ENCODE peak calls at places on chromosomes 12 and 14, in seven cellular contexts. Q is WERI-Rb-1, G is GM23338, F is RWPE1, B is heart left ventricle, R is tibial nerve, X is substantia nigra. I is an unnamed sample.

GRCh38 chr14:61764342-61765122 is 2.3 kb downstream of the SNAPC1 start:
- DNase-seq in Q (no peak), G (no peak), F (no peak), B (no peak), R (no peak), X (no peak), I (no peak)

GRCh38 chr14:23460960-23461359 is 8.5 kb upstream of the NGDN start:
- DNase-seq in Q (no peak), G (peak), F (no peak), B (no peak), R (no peak), X (no peak), I (no peak)

GRCh38 chr12:69685810-69686209 is 13.3 kb downstream of the BEST3 start:
- DNase-seq in Q (no peak), G (no peak), F (peak), B (no peak), R (no peak), X (no peak), I (no peak)

GRCh38 chr14:65206448-65207096 is 104.3 kb upstream of the MAX start:
- DNase-seq in Q (no peak), G (no peak), F (peak), B (no peak), R (no peak), X (no peak), I (no peak)

GRCh38 chr14:75401356-75401755 is 26.5 kb upstream of the JDP2 start:
- DNase-seq in Q (peak), G (peak), F (no peak), B (peak), R (peak), X (no peak), I (peak)

GRCh38 chr12:62458626-62459025 is 8.0 kb upstream of the MON2 start:
- DNase-seq in Q (no peak), G (no peak), F (no peak), B (no peak), R (no peak), X (no peak), I (no peak)

GRCh38 chr12:113933201-113933786 is 32.8 kb downstream of the RBM19 start:
- DNase-seq in Q (peak), G (peak), F (no peak), B (no peak), R (no peak), X (peak), I (no peak)

GRCh38 chr12:32921397-32921796 is 24.8 kb upstream of the PKP2 start:
- DNase-seq in Q (no peak), G (no peak), F (peak), B (no peak), R (no peak), X (no peak), I (no peak)

GRCh38 chr14:50544911-50545310 is 12.5 kb upstream of the MAP4K5 start:
- DNase-seq in Q (no peak), G (no peak), F (no peak), B (no peak), R (peak), X (no peak), I (peak)

GRCh38 chr12:95318071-95318545 is 100.5 kb downstream of the VEZT start:
- DNase-seq in Q (no peak), G (no peak), F (peak), B (no peak), R (no peak), X (no peak), I (no peak)

DNA sequence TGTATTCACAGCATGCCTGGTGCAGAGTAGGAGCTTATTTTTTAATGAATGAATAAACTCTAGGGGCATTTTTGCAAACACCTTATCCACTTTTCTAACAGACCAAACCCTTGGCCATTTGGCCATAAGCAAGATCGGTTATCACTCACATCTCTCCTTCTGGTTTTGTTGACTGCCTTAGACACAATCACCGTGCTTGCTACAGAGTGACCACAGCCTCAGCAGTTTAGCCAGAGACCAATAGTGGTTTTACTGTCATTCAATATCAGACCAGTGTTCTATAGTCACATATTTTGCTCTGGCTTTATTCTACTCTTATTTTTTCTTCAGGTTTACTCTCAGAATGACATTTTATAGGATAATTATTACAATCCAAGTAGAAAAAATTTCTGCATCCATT is 2.2 kb downstream of the KLRB1 start:
- DNase-seq in Q (no peak), G (no peak), F (no peak), B (no peak), R (no peak), X (no peak), I (no peak)
- H3K27ac ChIP-seq in Q (no peak), G (no peak), F (no peak), B (no peak), R (no peak), X (no peak), I (no peak)

GRCh38 chr14:53152627-53152908 is 555 bp downstream of the DDHD1 start:
- DNase-seq in Q (no peak), G (no peak), F (peak), B (no peak), R (no peak), X (peak), I (no peak)

GRCh38 chr14:53152909-53153701 is at the start of gene DDHD1:
- DNase-seq in Q (peak), G (peak), F (peak), B (peak), R (peak), X (peak), I (peak)

GRCh38 chr14:53153702-53154112 is 584 bp upstream of the DDHD1 start:
- DNase-seq in Q (no peak), G (no peak), F (no peak), B (no peak), R (no peak), X (no peak), I (no peak)

GRCh38 chr14:53151523-53151866 is 1.6 kb downstream of the DDHD1 start:
- DNase-seq in Q (no peak), G (no peak), F (no peak), B (no peak), R (no peak), X (no peak), I (no peak)

DNA sequence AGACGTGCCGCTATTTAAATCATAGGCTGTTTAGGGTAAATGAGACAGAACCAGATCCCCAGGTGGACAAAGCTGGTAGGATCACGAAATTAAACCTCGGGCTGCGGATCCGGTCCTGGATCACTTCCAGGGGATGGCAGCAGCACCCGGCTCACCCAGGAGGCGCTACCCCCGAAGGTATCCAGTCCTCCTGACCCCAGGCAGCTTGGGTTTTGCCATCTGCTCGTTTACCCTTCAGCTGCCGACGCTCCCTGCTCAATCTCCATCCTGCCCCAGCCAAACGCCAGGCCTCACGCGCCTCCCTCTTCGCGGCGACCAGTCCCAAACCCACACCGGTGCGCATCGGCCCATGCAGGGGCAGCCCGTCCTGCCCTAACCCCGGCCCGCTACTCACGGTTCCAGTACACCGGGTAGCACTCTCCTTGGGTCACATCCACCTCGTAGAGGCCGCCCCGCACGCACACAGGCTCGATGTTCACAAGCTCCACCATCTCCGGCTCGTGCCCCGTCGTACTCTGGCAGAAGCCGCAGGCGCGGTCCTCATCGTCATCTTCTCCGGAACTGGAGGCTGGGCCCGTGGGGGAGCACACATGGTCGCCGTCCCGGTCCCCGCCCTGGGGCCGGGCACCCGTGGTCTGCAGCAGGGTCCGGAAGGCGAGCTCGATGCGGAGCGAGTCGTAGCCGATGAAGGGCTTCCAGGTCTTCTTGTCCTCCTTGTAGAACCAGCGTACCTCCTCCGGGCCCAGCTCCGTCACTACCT is 1.1 kb downstream of the DDHD1 start:
- DNase-seq in Q (peak), G (peak), F (peak), B (peak), R (peak), X (peak), I (peak)
- H3K27ac ChIP-seq in Q (peak), G (no peak), F (peak), B (peak), R (peak), X (peak), I (peak)

GRCh38 chr12:57536597-57536942 is 10.4 kb downstream of the DCTN2 start:
- DNase-seq in Q (no peak), G (no peak), F (no peak), B (no peak), R (no peak), X (no peak), I (no peak)
- H3K27ac ChIP-seq in Q (no peak), G (no peak), F (no peak), B (no peak), R (no peak), X (no peak), I (no peak)

GRCh38 chr12:118055865-118056773 is 4.9 kb downstream of the WSB2 start:
- DNase-seq in Q (no peak), G (no peak), F (no peak), B (no peak), R (no peak), X (no peak), I (no peak)

GRCh38 chr12:118059645-118060275 is 1.2 kb downstream of the WSB2 start:
- DNase-seq in Q (no peak), G (peak), F (no peak), B (no peak), R (no peak), X (no peak), I (no peak)

GRCh38 chr12:118060301-118061010 is 523 bp downstream of the WSB2 start:
- DNase-seq in Q (peak), G (peak), F (peak), B (peak), R (no peak), X (peak), I (peak)

GRCh38 chr12:118058881-118059644 is 1.9 kb downstream of the WSB2 start:
- DNase-seq in Q (no peak), G (no peak), F (no peak), B (no peak), R (no peak), X (no peak), I (no peak)

GRCh38 chr12:118058227-118058626 is 2.8 kb downstream of the WSB2 start:
- DNase-seq in Q (no peak), G (no peak), F (no peak), B (no peak), R (no peak), X (no peak), I (no peak)
- H3K27ac ChIP-seq in Q (no peak), G (no peak), F (peak), B (peak), R (no peak), X (no peak), I (no peak)

GRCh38 chr12:31005944-31006361 is 67.7 kb upstream of the DDX11 start:
- DNase-seq in Q (no peak), G (no peak), F (peak), B (no peak), R (no peak), X (no peak), I (no peak)
- H3K27ac ChIP-seq in Q (no peak), G (no peak), F (peak), B (no peak), R (peak), X (no peak), I (no peak)

DNA sequence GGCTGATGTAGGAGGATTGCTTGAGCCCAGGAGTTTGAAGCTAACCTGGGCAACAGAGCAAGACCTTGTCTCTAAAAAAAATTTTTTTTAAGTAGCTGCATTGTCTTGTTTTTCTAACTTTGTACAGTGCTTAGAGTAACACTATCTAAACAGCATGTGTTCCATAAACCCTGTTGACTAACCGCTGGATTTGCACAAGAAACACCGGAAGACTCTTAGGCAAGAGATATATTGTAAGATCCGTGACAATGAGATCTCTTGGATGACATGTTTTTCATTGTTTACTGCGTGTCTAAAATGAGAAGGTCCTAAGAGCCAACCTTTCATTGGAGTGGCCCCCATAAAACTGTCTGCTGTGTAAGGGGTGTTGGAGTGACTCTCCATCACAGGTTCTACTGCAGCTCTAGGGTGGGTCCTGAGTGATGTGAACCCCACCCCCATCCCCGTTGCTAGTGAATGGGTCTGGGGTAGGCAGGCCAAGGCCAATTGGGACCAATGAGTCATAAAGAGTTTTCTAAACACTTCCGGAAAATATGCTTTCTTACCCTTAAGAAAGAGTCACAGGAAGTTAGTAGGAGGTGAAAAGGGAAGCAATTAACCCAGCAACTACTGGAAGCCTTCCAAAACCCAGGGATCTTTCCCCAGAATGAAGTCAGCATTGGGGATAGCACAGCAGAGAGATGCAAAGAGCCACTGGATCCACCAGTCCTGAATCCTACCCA is 24.3 kb upstream of the PCNX1 start:
- DNase-seq in Q (no peak), G (no peak), F (peak), B (no peak), R (no peak), X (no peak), I (peak)
- H3K27ac ChIP-seq in Q (no peak), G (no peak), F (no peak), B (no peak), R (no peak), X (no peak), I (no peak)

DNA sequence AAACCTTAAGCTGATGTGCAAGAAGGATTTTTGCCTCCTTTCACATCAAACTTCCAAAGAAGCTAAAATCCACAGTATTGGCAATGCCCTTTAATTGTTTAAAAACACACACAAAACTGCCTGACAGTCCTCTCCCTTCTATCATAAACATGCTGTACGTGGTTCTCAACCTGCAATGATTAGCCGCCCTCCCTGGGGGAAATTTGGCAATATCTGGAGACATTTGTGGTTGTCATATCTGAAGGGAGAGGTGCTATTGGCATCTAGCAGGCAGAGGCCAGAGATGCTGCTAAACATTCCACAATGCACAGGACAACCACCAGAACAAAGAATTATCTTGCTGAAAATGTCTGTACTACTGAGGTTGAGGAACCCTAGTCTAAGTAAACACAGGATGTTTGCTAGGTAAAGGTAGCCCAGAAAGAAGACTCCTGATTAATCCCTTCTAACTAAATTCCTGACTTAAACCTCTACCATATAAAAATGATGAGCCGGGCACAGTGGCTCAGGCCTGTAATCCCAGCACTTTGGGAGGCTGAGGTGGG is 1.2 kb downstream of the ACOT6 start:
- DNase-seq in Q (no peak), G (no peak), F (no peak), B (no peak), R (no peak), X (no peak), I (no peak)
- H3K27ac ChIP-seq in Q (no peak), G (no peak), F (no peak), B (no peak), R (peak), X (no peak), I (no peak)

DNA sequence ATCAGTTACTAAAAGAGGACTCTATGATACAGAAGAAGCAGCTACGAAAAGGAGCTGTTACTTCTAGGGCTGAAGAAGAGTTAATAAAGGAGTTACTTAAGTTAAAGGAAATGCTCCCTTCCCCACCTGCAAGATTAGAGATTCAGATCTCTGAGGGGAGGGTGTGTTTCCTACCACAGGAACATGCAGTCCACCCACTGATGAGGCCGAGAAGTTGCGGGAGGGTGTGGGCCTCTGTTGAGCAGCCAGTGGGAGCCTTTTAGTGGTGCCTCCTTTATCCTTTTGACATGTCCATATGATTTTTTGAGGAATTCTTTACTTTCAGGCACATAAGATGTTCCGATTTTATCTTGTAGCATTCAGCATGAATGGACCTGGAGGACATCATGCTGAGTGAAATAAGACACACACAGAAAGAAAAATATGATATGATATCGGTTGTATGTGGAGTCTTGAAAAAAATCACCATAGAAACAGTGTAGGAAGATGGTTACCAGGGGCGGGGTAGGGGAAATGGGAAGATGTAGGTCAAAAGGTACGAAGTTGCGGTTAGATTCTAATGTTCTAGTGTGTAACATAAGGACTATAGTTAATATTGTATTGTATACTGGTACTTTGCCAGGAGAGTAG is 4.4 kb upstream of the M6PR start:
- DNase-seq in Q (no peak), G (no peak), F (no peak), B (no peak), R (no peak), X (no peak), I (no peak)
- H3K27ac ChIP-seq in Q (no peak), G (no peak), F (no peak), B (no peak), R (no peak), X (no peak), I (no peak)

I was measured in body of pancreas.